ENCODE peak calls at places on chromosomes 6 and 20, in ten cellular contexts. D, L, Q, J, C, R, M, B, S and F are unnamed samples. For H3K4me1, the result is how much of the 10 kb centered on the place peaks cover.

GRCh38 chr6:97687916-97688315 is 404.9 kb upstream of the MMS22L start:
- DNase-seq in D (no peak), L (no peak), Q (no peak), J (no peak), C (no peak), R (no peak), M (no peak), B (no peak), S (no peak), F (no peak)

GRCh38 chr6:75551367-75551952 is 50.2 kb upstream of the SENP6 start:
- DNase-seq in D (no peak), L (no peak), Q (no peak), J (no peak), C (no peak), R (no peak), M (no peak), B (no peak), S (no peak), F (no peak)

GRCh38 chr6:36999467-37000125 is 5.9 kb upstream of the FGD2 start:
- DNase-seq in D (no peak), L (no peak), Q (no peak), J (no peak), C (no peak), R (no peak), M (no peak), B (no peak), S (peak), F (no peak)

GRCh38 chr6:154928325-154928922 is 66.7 kb upstream of the TIAM2 start:
- DNase-seq in D (peak), L (no peak), Q (peak), J (peak), C (peak), R (no peak), M (peak), B (no peak), S (peak), F (peak)

GRCh38 chr20:10524034-10524476 is 89.0 kb downstream of the SLX4IP start:
- DNase-seq in D (no peak), L (peak), Q (peak), J (no peak), C (peak), R (no peak), M (peak), B (no peak), S (no peak), F (no peak)

GRCh38 chr6:34970962-34971361 is 81.9 kb downstream of the ANKS1A start:
- DNase-seq in D (no peak), L (no peak), Q (no peak), J (no peak), C (no peak), R (no peak), M (no peak), B (no peak), S (no peak), F (no peak)

GRCh38 chr6:150403458-150404245 is 34.8 kb downstream of the IYD start:
- DNase-seq in D (no peak), L (no peak), Q (no peak), J (no peak), C (no peak), R (no peak), M (no peak), B (no peak), S (no peak), F (peak)

GRCh38 chr6:102216232-102216631 is 822.7 kb downstream of the GRIK2 start:
- DNase-seq in D (no peak), L (no peak), Q (no peak), J (no peak), C (peak), R (no peak), M (no peak), B (no peak), S (no peak), F (no peak)

GRCh38 chr20:52801628-52802006 is 170.5 kb upstream of the TSHZ2 start:
- DNase-seq in D (peak), L (no peak), Q (no peak), J (no peak), C (no peak), R (no peak), M (no peak), B (peak), S (no peak), F (peak)

GRCh38 chr6:64103480-64103879 is 467.9 kb downstream of the PHF3 start:
- DNase-seq in D (no peak), L (no peak), Q (no peak), J (no peak), C (no peak), R (no peak), M (no peak), B (no peak), S (no peak), F (no peak)

GRCh38 chr20:43372051-43372450 is 85.6 kb upstream of the SRSF6 start:
- DNase-seq in D (no peak), L (no peak), Q (no peak), J (no peak), C (no peak), R (no peak), M (no peak), B (no peak), S (no peak), F (no peak)

GRCh38 chr6:137637161-137637560 is 143.0 kb upstream of the OLIG3 start:
- DNase-seq in D (no peak), L (no peak), Q (no peak), J (no peak), C (no peak), R (no peak), M (no peak), B (no peak), S (no peak), F (no peak)

GRCh38 chr20:45251884-45252571 is 2.3 kb downstream of the SLPI start:
- DNase-seq in D (no peak), L (no peak), Q (no peak), J (no peak), C (no peak), R (no peak), M (no peak), B (no peak), S (no peak), F (no peak)

GRCh38 chr6:95545226-95545625 is 32.1 kb upstream of the MANEA start:
- DNase-seq in D (no peak), L (no peak), Q (no peak), J (no peak), C (no peak), R (no peak), M (peak), B (no peak), S (no peak), F (no peak)

GRCh38 chr6:130520235-130520634 is 154.4 kb downstream of the TMEM200A start:
- DNase-seq in D (no peak), L (no peak), Q (no peak), J (no peak), C (no peak), R (no peak), M (no peak), B (no peak), S (no peak), F (no peak)

GRCh38 chr20:37890108-37890507 is 12.8 kb upstream of the VSTM2L start:
- DNase-seq in D (no peak), L (no peak), Q (no peak), J (no peak), C (no peak), R (no peak), M (no peak), B (no peak), S (no peak), F (no peak)

GRCh38 chr6:168277274-168277669 is 42.3 kb downstream of the DACT2 start:
- DNase-seq in D (no peak), L (no peak), Q (no peak), J (no peak), C (no peak), R (no peak), M (no peak), B (peak), S (no peak), F (no peak)

GRCh38 chr20:44540834-44541233 is 19.0 kb upstream of the SERINC3 start:
- DNase-seq in D (no peak), L (no peak), Q (no peak), J (peak), C (peak), R (no peak), M (no peak), B (no peak), S (no peak), F (no peak)

GRCh38 chr6:18280084-18280483 is 15.8 kb upstream of the DEK start:
- DNase-seq in D (no peak), L (no peak), Q (no peak), J (no peak), C (no peak), R (no peak), M (no peak), B (no peak), S (peak), F (no peak)

GRCh38 chr20:51749674-51750036 is 18.5 kb downstream of the ATP9A start:
- DNase-seq in D (no peak), L (no peak), Q (no peak), J (no peak), C (no peak), R (no peak), M (no peak), B (no peak), S (peak), F (no peak)

GRCh38 chr6:25991785-25992412 is 29.3 kb downstream of the TRIM38 start:
- DNase-seq in D (peak), L (peak), Q (peak), J (peak), C (peak), R (no peak), M (peak), B (peak), S (peak), F (peak)

GRCh38 chr6:90393232-90393884 is 96.7 kb upstream of the BACH2 start:
- DNase-seq in D (peak), L (peak), Q (peak), J (peak), C (peak), R (no peak), M (peak), B (no peak), S (peak), F (peak)

GRCh38 chr6:13319891-13320564 is 8.3 kb downstream of the TBC1D7 start:
- DNase-seq in D (no peak), L (no peak), Q (no peak), J (no peak), C (no peak), R (no peak), M (no peak), B (no peak), S (no peak), F (no peak)

GRCh38 chr6:55886185-55886836 is 10.9 kb upstream of the BMP5 start:
- DNase-seq in D (no peak), L (no peak), Q (peak), J (no peak), C (peak), R (no peak), M (no peak), B (no peak), S (no peak), F (no peak)

GRCh38 chr20:61424628-61425420 is 172.8 kb downstream of the CDH4 start:
- DNase-seq in D (no peak), L (no peak), Q (no peak), J (no peak), C (no peak), R (no peak), M (no peak), B (no peak), S (no peak), F (no peak)

GRCh38 chr20:63639093-63639860 is 12.4 kb upstream of the GMEB2 start:
- DNase-seq in D (peak), L (no peak), Q (no peak), J (peak), C (no peak), R (no peak), M (no peak), B (no peak), S (no peak), F (no peak)

GRCh38 chr20:63633732-63634131 is 6.8 kb upstream of the GMEB2 start:
- DNase-seq in D (no peak), L (no peak), Q (no peak), J (no peak), C (no peak), R (no peak), M (no peak), B (no peak), S (peak), F (no peak)

GRCh38 chr20:63640086-63640485 is 13.1 kb downstream of the STMN3 start:
- DNase-seq in D (no peak), L (no peak), Q (no peak), J (no peak), C (no peak), R (no peak), M (no peak), B (no peak), S (no peak), F (no peak)

GRCh38 chr20:63636752-63637633 is 10.1 kb upstream of the GMEB2 start:
- DNase-seq in D (no peak), L (no peak), Q (no peak), J (no peak), C (no peak), R (no peak), M (no peak), B (no peak), S (no peak), F (no peak)

GRCh38 chr20:63635431-63636141 is 8.7 kb upstream of the GMEB2 start:
- DNase-seq in D (peak), L (no peak), Q (no peak), J (no peak), C (no peak), R (no peak), M (no peak), B (no peak), S (peak), F (no peak)
- H3K4me1 ChIP-seq in D (under half), L (under half), Q (under half), J (under half), C (under half), R (under half), M (under half), B (under half), S (half or more), F (under half)

GRCh38 chr6:7137335-7138106 is 29.8 kb downstream of the RREB1 start:
- DNase-seq in D (no peak), L (no peak), Q (peak), J (peak), C (peak), R (no peak), M (peak), B (no peak), S (no peak), F (peak)

GRCh38 chr6:7135755-7136154 is 28.0 kb downstream of the RREB1 start:
- DNase-seq in D (no peak), L (no peak), Q (no peak), J (no peak), C (no peak), R (no peak), M (no peak), B (no peak), S (no peak), F (no peak)

GRCh38 chr6:7132398-7132797 is 24.6 kb downstream of the RREB1 start:
- DNase-seq in D (no peak), L (no peak), Q (no peak), J (no peak), C (no peak), R (no peak), M (no peak), B (no peak), S (no peak), F (no peak)

GRCh38 chr6:7136859-7137334 is 29.1 kb downstream of the RREB1 start:
- DNase-seq in D (no peak), L (no peak), Q (no peak), J (no peak), C (no peak), R (no peak), M (no peak), B (no peak), S (no peak), F (no peak)

DNA sequence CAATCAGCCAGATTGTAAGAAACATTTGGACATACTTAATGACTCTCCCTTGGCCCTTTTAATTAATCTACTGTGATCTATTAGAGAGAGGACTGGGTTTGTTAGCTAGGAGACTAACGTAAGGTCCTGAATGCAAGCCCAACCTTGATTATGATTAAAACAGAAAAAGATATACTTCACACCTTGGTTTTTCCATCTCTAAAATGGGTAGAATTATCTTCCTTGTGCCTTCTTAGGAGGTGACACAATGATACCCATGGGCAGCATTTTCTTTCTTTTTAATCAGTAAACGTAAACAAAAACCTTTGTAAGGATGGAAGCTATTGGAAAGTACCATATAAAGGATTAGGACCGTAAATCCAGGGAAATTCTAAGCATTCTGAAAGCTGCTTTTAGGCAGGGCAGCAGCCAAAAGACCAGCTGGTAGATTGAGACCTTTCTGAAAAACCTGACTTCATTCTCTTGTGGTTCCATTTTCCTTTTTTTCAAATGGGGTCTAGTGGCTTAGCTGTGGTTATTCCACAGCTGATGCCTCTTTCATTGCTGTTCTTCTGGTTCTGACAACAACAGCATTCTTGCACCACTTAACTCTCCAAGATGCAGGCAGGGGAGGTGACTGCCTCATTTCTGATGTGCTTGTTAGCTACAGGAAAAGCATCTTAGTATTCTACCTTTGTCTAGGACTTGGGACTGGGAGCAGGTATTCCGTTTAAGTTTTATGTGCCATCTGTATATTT is 27.4 kb downstream of the RREB1 start:
- DNase-seq in D (no peak), L (no peak), Q (no peak), J (no peak), C (no peak), R (no peak), M (no peak), B (no peak), S (no peak), F (no peak)
- H3K4me3 ChIP-seq in D (no peak), L (no peak), Q (no peak), J (no peak), C (no peak), R (no peak), M (no peak), B (no peak), S (no peak), F (no peak)

DNA sequence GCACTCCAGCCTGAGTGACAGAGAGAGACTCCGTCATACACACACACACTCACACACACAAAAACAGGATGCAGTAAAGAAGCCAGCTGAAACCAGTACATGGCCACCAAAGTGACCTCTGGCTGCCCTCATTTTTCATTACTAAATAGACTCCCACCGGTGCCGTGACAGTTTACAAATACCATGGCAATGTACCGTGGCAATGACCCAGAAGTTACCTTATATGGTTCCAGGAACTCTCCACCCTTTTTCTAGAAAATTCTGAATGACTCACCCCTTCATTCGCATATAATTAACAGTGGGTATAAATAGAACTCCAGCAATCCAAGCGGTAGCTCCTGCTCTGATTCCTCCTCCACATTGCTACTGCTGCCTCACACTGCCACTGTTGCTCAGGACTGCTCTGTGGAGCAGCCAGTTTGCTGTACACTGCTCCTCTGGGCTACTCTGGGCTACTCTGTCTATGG is 57.7 kb downstream of the SNX5 start:
- DNase-seq in D (no peak), L (no peak), Q (no peak), J (no peak), C (peak), R (no peak), M (peak), B (no peak), S (peak), F (peak)
- TF ChIP-seq CTCF in D (no peak), L (no peak), Q (peak), J (no peak), C (no peak), R (no peak), M (no peak), B (no peak), S (no peak), F (no peak)

DNA sequence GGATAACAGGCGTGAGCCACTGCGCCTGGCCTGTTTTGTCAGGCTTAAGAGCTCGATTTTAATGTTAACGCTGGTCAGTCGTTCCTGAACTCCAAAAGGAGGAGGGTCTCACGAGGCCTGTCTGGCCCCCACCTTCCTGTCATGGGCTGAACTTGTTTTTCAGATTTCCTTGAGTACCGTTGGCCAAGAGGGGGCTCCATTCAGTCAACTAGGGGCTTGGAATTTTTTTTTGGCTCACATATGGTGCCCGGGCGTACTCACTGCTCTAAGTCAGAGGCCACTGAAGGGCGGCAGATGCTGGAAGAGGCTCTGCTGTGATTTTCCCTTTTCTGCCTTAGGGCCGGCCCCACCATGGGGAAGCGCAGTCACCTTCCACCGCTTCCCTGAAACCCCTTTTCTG is 6.9 kb upstream of the BIRC7 start:
- DNase-seq in D (no peak), L (no peak), Q (no peak), J (no peak), C (peak), R (no peak), M (no peak), B (peak), S (no peak), F (no peak)
- H3K4me1 ChIP-seq in D (under half), L (under half), Q (under half), J (under half), C (under half), R (under half), M (under half), B (under half), S (under half), F (under half)

GRCh38 chr6:5025911-5026819 is 22.3 kb upstream of the RPP40 start:
- DNase-seq in D (peak), L (no peak), Q (peak), J (peak), C (peak), R (no peak), M (peak), B (no peak), S (peak), F (peak)
- H3K4me3 ChIP-seq in D (peak), L (peak), Q (peak), J (peak), C (peak), R (peak), M (peak), B (peak), S (no peak), F (peak)

GRCh38 chr20:48150568-48150967 is 365.3 kb upstream of the SULF2 start:
- DNase-seq in D (no peak), L (no peak), Q (no peak), J (no peak), C (no peak), R (no peak), M (no peak), B (no peak), S (no peak), F (no peak)

GRCh38 chr20:48148916-48149672 is 363.8 kb upstream of the SULF2 start:
- DNase-seq in D (no peak), L (no peak), Q (no peak), J (no peak), C (no peak), R (no peak), M (no peak), B (no peak), S (no peak), F (no peak)

GRCh38 chr20:48148020-48148419 is 362.7 kb upstream of the SULF2 start:
- DNase-seq in D (no peak), L (no peak), Q (no peak), J (no peak), C (no peak), R (no peak), M (no peak), B (no peak), S (no peak), F (no peak)

GRCh38 chr20:48147326-48147725 is 362.0 kb upstream of the SULF2 start:
- DNase-seq in D (no peak), L (no peak), Q (no peak), J (no peak), C (no peak), R (no peak), M (no peak), B (no peak), S (no peak), F (no peak)

DNA sequence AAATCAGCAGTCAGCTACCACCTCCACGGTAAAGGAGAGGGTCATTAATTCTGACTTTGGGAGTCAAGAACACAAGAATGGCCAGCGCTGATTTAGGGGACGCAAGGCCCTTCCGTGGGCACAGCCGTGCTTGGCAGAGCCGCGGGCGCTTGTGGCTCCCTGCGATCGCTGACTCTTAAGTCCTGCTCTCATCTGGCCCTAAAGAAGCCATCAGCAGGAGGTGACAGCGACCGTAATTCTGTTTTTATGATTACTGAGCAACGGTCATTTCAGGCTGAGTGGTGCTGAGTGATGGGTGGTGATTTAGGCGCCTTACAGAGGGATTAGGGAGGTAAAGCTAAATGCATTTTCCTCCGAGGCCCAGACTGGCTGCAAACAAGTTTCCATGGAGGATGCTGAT is 364.6 kb upstream of the SULF2 start:
- DNase-seq in D (no peak), L (no peak), Q (no peak), J (no peak), C (no peak), R (no peak), M (no peak), B (no peak), S (no peak), F (no peak)
- TF ChIP-seq CTCF in D (no peak), L (no peak), Q (no peak), J (no peak), C (no peak), R (no peak), M (no peak), B (no peak), S (no peak), F (no peak)